ENCODE peak calls at places on chromosomes 5 and 9, in seven cellular contexts. P, I, A, F, K, T and D are unnamed samples.

GRCh38 chr9:137757613-137758029 is 120.0 kb upstream of the CACNA1B start:
- DNase-seq in F (peak), K (no peak), P (no peak), I (peak), A (peak), T (no peak), D (no peak)

GRCh38 chr9:9275656-9276055 is 1337.1 kb downstream of the PTPRD start:
- DNase-seq in P (no peak), I (no peak), K (no peak), T (no peak), A (no peak), F (no peak), D (peak)

GRCh38 chr9:35340046-35340445 is 149.9 kb upstream of the RUSC2 start:
- DNase-seq in P (no peak), K (no peak), I (no peak), F (no peak), A (peak), T (no peak), D (no peak)

GRCh38 chr5:156451505-156451904 is 124.5 kb downstream of the SGCD start:
- DNase-seq in A (no peak), F (no peak), T (no peak), I (no peak), P (no peak), K (no peak), D (no peak)

GRCh38 chr5:7680260-7680659 is 170.7 kb downstream of the CFAP90 start:
- DNase-seq in K (no peak), T (no peak), P (no peak), A (no peak), F (no peak), I (no peak), D (no peak)

GRCh38 chr5:118692811-118693342 is 295.5 kb downstream of the DTWD2 start:
- DNase-seq in A (no peak), F (no peak), K (no peak), P (no peak), I (no peak), T (no peak), D (no peak)

GRCh38 chr5:72474117-72474915 is 32.9 kb downstream of the ZNF366 start:
- DNase-seq in F (no peak), I (no peak), T (no peak), A (no peak), K (no peak), P (no peak), D (no peak)

GRCh38 chr5:75532190-75532589 is 20.5 kb downstream of the POLK start:
- DNase-seq in A (no peak), F (no peak), T (no peak), K (no peak), P (no peak), I (no peak), D (no peak)

GRCh38 chr5:178394074-178394473 is 161.5 kb upstream of the PHYKPL start:
- DNase-seq in A (no peak), K (no peak), T (no peak), F (no peak), I (no peak), P (peak), D (no peak)